ENCODE peak calls at places on chromosomes 6 and 20, in six cellular contexts. K is putamen, I is kidney tubule cell, T is GM04503, U is endothelial cell, W is iris pigment epithelial cell. H is an unnamed sample.
A peak's percentile ranks its signal among the peaks of the same experiment; 100 is the strongest.

GRCh38 chr6:45543298-45544235 is 165.8 kb upstream of the SUPT3H start:
- DNase-seq in U (no peak), I (peak; percentile 65), W (peak; percentile 64), K (no peak), T (no peak), H (no peak)

GRCh38 chr20:63967330-63968135 is 2.2 kb downstream of the ZNF512B start:
- DNase-seq in T (no peak), W (no peak), U (no peak), I (no peak), K (no peak), H (no peak)

GRCh38 chr6:170274713-170275560 is 15.9 kb downstream of the DLL1 start:
- DNase-seq in I (no peak), K (no peak), T (no peak), W (no peak), U (no peak), H (no peak)

GRCh38 chr6:170222498-170223471 is 68.1 kb downstream of the DLL1 start:
- DNase-seq in K (no peak), T (no peak), U (no peak), I (peak; percentile 12), W (no peak), H (no peak)

GRCh38 chr20:13325033-13325432 is 104.0 kb downstream of the ISM1 start:
- DNase-seq in U (peak; percentile 34), I (peak; percentile 56), K (no peak), W (peak; percentile 49), T (no peak), H (no peak)

GRCh38 chr20:17614176-17614811 is 44.4 kb downstream of the DSTN start:
- DNase-seq in I (peak; percentile 35), W (peak; percentile 32), K (no peak), U (no peak), T (no peak), H (no peak)

GRCh38 chr20:62832212-62832922 is 15.5 kb downstream of the COL9A3 start:
- DNase-seq in I (peak; percentile 16), W (no peak), K (no peak), T (no peak), U (no peak), H (no peak)

GRCh38 chr6:109772961-109773431 is 81.9 kb downstream of the FIG4 start:
- DNase-seq in T (no peak), U (no peak), W (peak; percentile 88), K (no peak), I (no peak), H (no peak)

GRCh38 chr6:165106261-165106660 is 203.1 kb downstream of the C6orf118 start:
- DNase-seq in U (no peak), K (no peak), I (no peak), T (no peak), W (no peak), H (no peak)

GRCh38 chr20:46970937-46971630 is 76.4 kb downstream of the EYA2 start:
- DNase-seq in U (peak; percentile 39), I (peak; percentile 39), W (peak; percentile 94), T (peak; percentile 73), K (peak; percentile 14), H (no peak)

GRCh38 chr20:62117362-62117646 is 5.0 kb upstream of the LSM14B start:
- DNase-seq in I (no peak), T (no peak), U (no peak), K (no peak), W (no peak), H (no peak)

GRCh38 chr6:55069132-55069781 is 105.1 kb upstream of the HCRTR2 start:
- DNase-seq in W (peak; percentile 53), U (peak; percentile 49), T (peak; percentile 9), K (no peak), I (peak; percentile 56), H (peak; percentile 68)

GRCh38 chr20:24991897-24992419 is 593 bp downstream of the APMAP start:
- DNase-seq in U (peak; percentile 24), I (no peak), T (no peak), W (no peak), K (no peak), H (peak; percentile 14)

GRCh38 chr20:8309638-8310037 is 177.6 kb downstream of the PLCB1 start:
- DNase-seq in U (no peak), K (peak; percentile 74), T (no peak), W (peak; percentile 35), I (peak; percentile 56), H (peak; percentile 32)

GRCh38 chr6:111805511-111806181 is 67.6 kb downstream of the FYN start:
- DNase-seq in I (peak; percentile 86), W (peak; percentile 86), U (no peak), T (no peak), K (no peak), H (peak; percentile 86)

GRCh38 chr20:8449120-8449519 is 317.1 kb downstream of the PLCB1 start:
- DNase-seq in I (peak; percentile 31), U (no peak), T (peak; percentile 24), W (peak; percentile 43), K (no peak), H (no peak)

GRCh38 chr20:11056414-11056813 is 382.6 kb upstream of the JAG1 start:
- DNase-seq in T (no peak), I (no peak), W (no peak), K (no peak), U (no peak), H (no peak)

GRCh38 chr6:37622639-37623038 is 75.0 kb downstream of the MDGA1 start:
- DNase-seq in K (no peak), W (no peak), I (peak; percentile 96), T (no peak), U (no peak), H (peak; percentile 93)

GRCh38 chr6:44898296-44898930 is 429.7 kb upstream of the RUNX2 start:
- DNase-seq in W (peak; percentile 57), U (no peak), T (peak; percentile 61), K (no peak), I (peak; percentile 27), H (peak; percentile 44)

GRCh38 chr6:11354019-11354418 is 121.6 kb upstream of the NEDD9 start:
- DNase-seq in I (no peak), K (peak; percentile 56), U (peak; percentile 11), T (no peak), W (peak; percentile 66), H (no peak)

GRCh38 chr20:14698125-14698524 is 360.7 kb upstream of the FLRT3 start:
- DNase-seq in T (no peak), W (no peak), K (no peak), U (no peak), I (no peak), H (no peak)

GRCh38 chr6:143232849-143233248 is 172.2 kb downstream of the AIG1 start:
- DNase-seq in K (no peak), T (no peak), W (peak; percentile 21), U (peak; percentile 62), I (peak; percentile 37), H (no peak)

GRCh38 chr6:53922571-53922981 is 127.8 kb downstream of the LRRC1 start:
- DNase-seq in T (no peak), W (peak; percentile 25), I (peak; percentile 44), U (no peak), K (no peak), H (peak; percentile 51)

GRCh38 chr6:13559251-13559650 is 15.2 kb upstream of the SIRT5 start:
- DNase-seq in W (no peak), K (peak; percentile 41), U (no peak), I (no peak), T (no peak), H (no peak)

GRCh38 chr6:125671323-125671722 is 78.1 kb upstream of the HEY2 start:
- DNase-seq in U (no peak), K (no peak), I (no peak), W (no peak), T (no peak), H (no peak)

GRCh38 chr20:47815866-47816265 is 30.6 kb upstream of the SULF2 start:
- DNase-seq in K (no peak), W (no peak), U (no peak), T (no peak), I (no peak), H (no peak)

GRCh38 chr6:132131777-132132176 is 180.6 kb upstream of the CCN2 start:
- DNase-seq in I (peak; percentile 99), W (peak; percentile 99), K (no peak), U (no peak), T (peak; percentile 99), H (peak; percentile 98)

GRCh38 chr20:32357869-32358631 is at the start of gene ASXL1:
- DNase-seq in K (peak; percentile 97), U (peak; percentile 100), I (peak; percentile 98), T (peak; percentile 71), W (peak; percentile 97), H (peak; percentile 93)

GRCh38 chr20:35271073-35271882 is 6.6 kb downstream of the MMP24OS start:
- DNase-seq in W (no peak), U (no peak), I (peak; percentile 67), K (no peak), T (no peak), H (no peak)

GRCh38 chr20:40604416-40604815 is 84.6 kb downstream of the MAFB start:
- DNase-seq in K (no peak), T (no peak), U (no peak), I (no peak), W (no peak), H (no peak)